ENCODE peak calls at places on chromosomes 12 and 14, in four cellular contexts. B is A549, K is ovary, Y is upper lobe of left lung. R is an unnamed sample.

GRCh38 chr14:89707086-89707485 is 247.4 kb downstream of the EFCAB11 start:
- DNase-seq in B (no peak), K (no peak), Y (no peak), R (no peak)

GRCh38 chr14:71371711-71372396 is 464.6 kb downstream of the PCNX1 start:
- DNase-seq in B (peak; percentile 5), K (no peak), Y (no peak), R (no peak)

GRCh38 chr12:19547258-19547657 is 108.0 kb downstream of the AEBP2 start:
- DNase-seq in B (no peak), K (no peak), Y (no peak), R (no peak)

GRCh38 chr14:95426116-95426475 is 90.4 kb downstream of the SYNE3 start:
- DNase-seq in B (no peak), K (no peak), Y (no peak), R (no peak)

GRCh38 chr14:51283402-51283825 is 43.4 kb downstream of the TMX1 start:
- DNase-seq in B (peak; percentile 81), K (no peak), Y (no peak), R (no peak)

GRCh38 chr14:100376751-100377171 is 53.6 kb downstream of the SLC25A47 start:
- DNase-seq in B (peak; percentile 61), K (no peak), Y (no peak), R (no peak)

GRCh38 chr12:58711968-58712367 is 208.3 kb downstream of the LRIG3 start:
- DNase-seq in B (no peak), K (no peak), Y (no peak), R (no peak)

GRCh38 chr12:66176525-66176924 is 6.7 kb upstream of the TMBIM4 start:
- DNase-seq in B (no peak), K (no peak), Y (no peak), R (no peak)

GRCh38 chr14:63701614-63702291 is 26.1 kb downstream of the SGPP1 start:
- DNase-seq in B (no peak), K (no peak), Y (no peak), R (no peak)

GRCh38 chr14:105375635-105376057 is 22.7 kb upstream of the TEX22 start:
- DNase-seq in B (no peak), K (no peak), Y (no peak), R (no peak)

GRCh38 chr12:30795660-30796507 is 41.1 kb upstream of the CAPRIN2 start:
- DNase-seq in B (peak; percentile 69), K (peak; percentile 55), Y (peak; percentile 93), R (peak; percentile 37)

GRCh38 chr12:16285586-16285985 is 8.1 kb upstream of the SLC15A5 start:
- DNase-seq in B (no peak), K (no peak), Y (no peak), R (no peak)

GRCh38 chr14:54188036-54188666 is 208.7 kb upstream of the CDKN3 start:
- DNase-seq in B (no peak), K (no peak), Y (peak; percentile 37), R (no peak)

GRCh38 chr14:30177776-30178175 is 250.1 kb upstream of the PRKD1 start:
- DNase-seq in B (no peak), K (no peak), Y (no peak), R (no peak)

GRCh38 chr14:99430491-99430890 is 50.2 kb downstream of the SETD3 start:
- DNase-seq in B (peak; percentile 16), K (no peak), Y (no peak), R (peak; percentile 69)

GRCh38 chr14:103130017-103130764 is 6.9 kb downstream of the TNFAIP2 start:
- DNase-seq in B (no peak), K (peak; percentile 42), Y (peak; percentile 64), R (no peak)

GRCh38 chr14:73746540-73747385 is 32.6 kb upstream of the PNMA1 start:
- DNase-seq in B (no peak), K (no peak), Y (no peak), R (no peak)

GRCh38 chr12:113119980-113120669 is 15.4 kb downstream of the RASAL1 start:
- DNase-seq in B (peak; percentile 35), K (no peak), Y (no peak), R (no peak)

GRCh38 chr12:4621511-4621910 is 27.3 kb downstream of the AKAP3 start:
- DNase-seq in B (no peak), K (no peak), Y (no peak), R (no peak)

GRCh38 chr12:4918950-4919660 is 9.4 kb downstream of the KCNA1 start:
- DNase-seq in B (no peak), K (no peak), Y (no peak), R (no peak)

GRCh38 chr12:71967176-71967575 is 28.5 kb downstream of the TPH2 start:
- DNase-seq in B (no peak), K (no peak), Y (no peak), R (no peak)

GRCh38 chr12:113247123-113248045 is 26.1 kb downstream of the TPCN1 start:
- DNase-seq in B (no peak), K (no peak), Y (no peak), R (no peak)

GRCh38 chr14:35215110-35215872 is 76.9 kb upstream of the PSMA6 start:
- DNase-seq in B (peak; percentile 69), K (no peak), Y (no peak), R (no peak)

GRCh38 chr12:113586461-113586860 is 114.8 kb upstream of the LHX5 start:
- DNase-seq in B (no peak), K (no peak), Y (no peak), R (no peak)

GRCh38 chr14:55699131-55700057 is 119.4 kb downstream of the KTN1 start:
- DNase-seq in B (peak; percentile 92), K (no peak), Y (no peak), R (no peak)

GRCh38 chr12:14207946-14208612 is 157.4 kb upstream of the ATF7IP start:
- DNase-seq in B (no peak), K (no peak), Y (no peak), R (peak; percentile 65)

GRCh38 chr12:10182662-10183061 is 3.8 kb downstream of the TMEM52B start:
- DNase-seq in B (peak; percentile 44), K (no peak), Y (no peak), R (no peak)

GRCh38 chr12:129819391-129819790 is 84.4 kb downstream of the TMEM132D start:
- DNase-seq in B (no peak), K (no peak), Y (no peak), R (no peak)

GRCh38 chr12:50637870-50638481 is 125.9 kb upstream of the ATF1 start:
- DNase-seq in B (peak; percentile 54), K (no peak), Y (no peak), R (no peak)

GRCh38 chr12:11657511-11657910 is 8.0 kb downstream of the ETV6 start:
- DNase-seq in B (no peak), K (no peak), Y (no peak), R (no peak)

GRCh38 chr12:22518998-22519397 is 25.3 kb downstream of the C2CD5 start:
- DNase-seq in B (no peak), K (no peak), Y (no peak), R (no peak)

GRCh38 chr14:31902915-31903646 is 174.0 kb upstream of the ARHGAP5 start:
- DNase-seq in B (no peak), K (no peak), Y (no peak), R (no peak)

GRCh38 chr12:41101821-41102220 is 86.3 kb upstream of the PDZRN4 start:
- DNase-seq in B (no peak), K (no peak), Y (no peak), R (no peak)
- TF ChIP-seq EP300 in B (no peak), K (no peak), Y (no peak), R (no peak)

DNA sequence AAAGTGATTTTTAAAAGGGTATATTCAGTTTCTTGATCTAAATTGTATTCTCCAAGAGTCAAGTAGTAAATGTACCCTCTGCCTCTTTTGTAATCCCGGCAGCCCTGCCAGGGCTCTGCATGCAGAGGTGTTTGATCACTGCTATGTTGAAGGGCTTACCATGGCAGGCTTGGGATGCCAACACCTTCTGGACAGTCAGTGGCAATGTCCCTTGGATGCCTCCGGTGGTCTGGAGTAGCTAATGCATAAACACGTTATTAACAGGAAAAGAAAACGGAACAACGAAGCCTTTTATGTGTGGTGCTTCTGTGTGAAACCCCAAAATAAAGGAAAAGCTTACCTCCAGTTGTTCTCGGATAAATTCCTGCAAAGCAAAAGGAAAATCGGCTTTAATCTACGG is 19.9 kb downstream of the EIF2B2 start:
- DNase-seq in B (peak; percentile 59), K (no peak), Y (no peak), R (no peak)
- TF ChIP-seq CTCF in B (peak; percentile 18), K (no peak), Y (no peak), R (peak; percentile 13)

DNA sequence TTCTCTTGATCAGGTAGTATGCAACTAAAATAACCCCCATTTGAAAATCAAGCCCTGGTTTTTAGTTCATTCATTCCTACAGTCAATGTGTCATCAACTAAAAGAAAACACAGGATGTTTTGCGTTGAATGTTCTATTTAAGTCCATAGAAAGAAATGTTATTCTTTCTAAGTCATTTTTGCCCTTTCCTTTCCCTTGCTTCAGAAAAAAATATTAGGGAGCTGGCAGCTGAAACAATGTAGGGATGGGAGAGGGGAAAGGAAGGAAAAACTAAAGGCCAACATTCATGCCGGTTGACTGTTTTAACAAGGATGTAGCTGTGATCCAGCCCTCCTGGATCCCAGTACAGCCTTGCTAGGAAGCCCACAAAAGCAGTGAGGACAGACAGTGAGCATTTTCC is 155.1 kb downstream of the BTG1 start:
- DNase-seq in B (no peak), K (no peak), Y (no peak), R (no peak)
- TF ChIP-seq POLR2A in B (no peak), K (no peak), Y (no peak), R (no peak)

DNA sequence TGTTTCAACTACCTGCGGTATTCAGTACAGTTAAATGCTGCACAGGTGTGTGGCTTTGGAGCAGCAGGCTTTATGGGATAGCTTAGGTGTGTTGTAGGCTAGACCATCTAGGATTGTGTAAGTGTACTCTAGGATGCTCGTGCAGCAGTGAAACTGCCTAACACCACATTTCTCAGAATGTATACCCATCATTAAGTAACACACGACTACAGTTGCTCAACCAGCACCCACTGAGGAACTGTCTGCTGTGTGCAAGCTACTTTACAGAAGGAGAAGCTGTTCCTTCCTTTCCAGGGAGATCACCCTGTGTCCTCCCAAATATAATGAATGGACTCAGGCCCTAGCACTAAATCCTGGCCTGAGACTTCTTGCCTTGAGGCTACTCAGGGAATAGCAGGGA is 94.8 kb downstream of the SLC24A4 start:
- DNase-seq in B (no peak), K (no peak), Y (no peak), R (no peak)
- TF ChIP-seq EP300 in B (no peak), K (no peak), Y (peak; percentile 32), R (no peak)

GRCh38 chr12:101045486-101046474 is 164.3 kb downstream of the SLC5A8 start:
- DNase-seq in B (no peak), K (peak; percentile 65), Y (no peak), R (no peak)
- TF ChIP-seq CTCF in B (no peak), K (no peak), Y (no peak), R (no peak)

DNA sequence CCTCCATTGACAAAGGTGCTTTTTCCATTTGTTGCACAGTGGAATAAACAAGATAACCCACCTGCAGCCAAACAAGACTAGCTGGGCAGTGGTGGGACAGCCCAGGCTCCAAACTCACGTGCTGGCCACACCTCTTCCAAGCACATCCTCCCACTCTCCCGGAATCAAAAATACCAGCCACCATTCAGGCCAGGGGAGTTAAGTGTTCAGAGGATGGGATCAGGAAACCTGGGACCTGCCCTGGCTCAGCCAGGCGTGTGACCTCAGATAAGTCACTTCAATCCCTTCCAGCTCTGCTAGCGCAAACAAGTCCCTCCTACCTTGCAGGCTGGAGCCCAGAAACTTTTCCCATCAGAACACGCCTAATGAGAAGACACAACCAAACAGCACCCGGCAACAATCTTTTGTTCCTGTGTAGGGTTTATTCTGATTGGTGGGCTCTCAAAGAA is 43.3 kb downstream of the ACTN1 start:
- DNase-seq in B (no peak), K (no peak), Y (no peak), R (peak; percentile 75)
- TF ChIP-seq POLR2A in B (no peak), K (no peak), Y (no peak), R (no peak)